ENCODE peak calls at places on chromosomes 5 and 9, in ten cellular contexts. I, Q, X, E, H, O, L, G, T and C are unnamed samples.
A peak's percentile ranks its signal among the peaks of the same experiment; 100 is the strongest.

GRCh38 chr5:32778403-32778802 is 67.3 kb downstream of the NPR3 start:
- ATAC-seq in Q (no peak), E (no peak), X (no peak), G (no peak), O (no peak), I (no peak), H (no peak), T (no peak), L (no peak), C (no peak)

GRCh38 chr9:93826905-93827544 is 128.1 kb downstream of the BARX1 start:
- ATAC-seq in H (no peak), O (no peak), L (peak; percentile 27), X (no peak), Q (peak; percentile 8), E (no peak), T (peak; percentile 34), I (peak; percentile 18), G (no peak), C (no peak)

GRCh38 chr5:81393783-81394718 is at the start of gene ACOT12:
- ATAC-seq in I (peak; percentile 43), Q (peak; percentile 24), E (no peak), T (peak; percentile 27), H (no peak), O (no peak), X (peak; percentile 53), G (peak; percentile 80), L (peak; percentile 36), C (peak; percentile 20)

GRCh38 chr5:15105799-15106393 is 234.3 kb upstream of the ANKH start:
- ATAC-seq in L (peak; percentile 81), G (peak; percentile 90), Q (peak; percentile 66), O (no peak), X (peak; percentile 82), H (no peak), T (peak; percentile 61), I (peak; percentile 91), E (peak; percentile 47), C (peak; percentile 61)

GRCh38 chr5:132204736-132205135 is 22.9 kb downstream of the P4HA2 start:
- ATAC-seq in G (no peak), X (no peak), O (no peak), L (no peak), T (no peak), Q (no peak), H (no peak), I (no peak), E (no peak), C (no peak)

GRCh38 chr9:125255781-125256391 is 5.7 kb upstream of the GAPVD1 start:
- ATAC-seq in G (peak; percentile 59), H (no peak), T (peak; percentile 56), I (peak; percentile 64), Q (no peak), X (peak; percentile 38), E (no peak), L (peak; percentile 77), O (no peak), C (peak; percentile 33)

GRCh38 chr5:60670764-60671163 is 29.2 kb downstream of the DEPDC1B start:
- ATAC-seq in G (no peak), X (no peak), O (no peak), T (no peak), L (no peak), E (no peak), Q (no peak), I (no peak), H (no peak), C (no peak)

GRCh38 chr5:6517494-6517893 is 68.8 kb downstream of the UBE2QL1 start:
- ATAC-seq in H (no peak), G (no peak), I (no peak), O (no peak), L (peak; percentile 50), Q (no peak), X (no peak), E (no peak), T (no peak), C (no peak)

GRCh38 chr5:1494780-1495524 is 28.8 kb downstream of the LPCAT1 start:
- ATAC-seq in H (peak; percentile 15), T (peak; percentile 13), L (peak; percentile 60), Q (peak; percentile 81), O (no peak), E (peak; percentile 15), G (no peak), I (peak; percentile 12), X (peak; percentile 35), C (peak; percentile 58)